ENCODE peak calls at places on chromosomes 13 and 19, in six cellular contexts. One of them, this sample, is unnamed.

GRCh38 chr19:39308531-39309304 is 11.9 kb downstream of the LRFN1 start:
- DNase-seq in HEK293T: no peak
- DNase-seq in AML-193: no peak
- DNase-seq in AG09309: no peak
- DNase-seq in NCI-H1436 treated with DMSO at 0.1 percent for 48 hours: no peak
- DNase-seq in CD4-positive, alpha-beta T cell: no peak
- DNase-seq in this sample: no peak

GRCh38 chr19:35013047-35013819 is 13.1 kb downstream of the GRAMD1A start:
- DNase-seq in NCI-H1436 treated with DMSO at 0.1 percent for 48 hours: no peak
- DNase-seq in AG09309: no peak
- DNase-seq in CD4-positive, alpha-beta T cell: peak
- DNase-seq in AML-193: no peak
- DNase-seq in HEK293T: peak
- DNase-seq in this sample: peak

GRCh38 chr19:310141-310651 is 19.0 kb upstream of the PLPP2 start:
- DNase-seq in AG09309: no peak
- DNase-seq in AML-193: no peak
- DNase-seq in NCI-H1436 treated with DMSO at 0.1 percent for 48 hours: no peak
- DNase-seq in HEK293T: no peak
- DNase-seq in CD4-positive, alpha-beta T cell: no peak
- DNase-seq in this sample: no peak

GRCh38 chr19:913080-913748 is at the start of gene R3HDM4:
- DNase-seq in NCI-H1436 treated with DMSO at 0.1 percent for 48 hours: no peak
- DNase-seq in AG09309: no peak
- DNase-seq in CD4-positive, alpha-beta T cell: peak
- DNase-seq in AML-193: peak
- DNase-seq in HEK293T: peak
- DNase-seq in this sample: peak

GRCh38 chr19:1054102-1055027 is 12.6 kb upstream of the ARHGAP45 start:
- DNase-seq in AML-193: no peak
- DNase-seq in HEK293T: no peak
- DNase-seq in NCI-H1436 treated with DMSO at 0.1 percent for 48 hours: no peak
- DNase-seq in AG09309: no peak
- DNase-seq in CD4-positive, alpha-beta T cell: no peak
- DNase-seq in this sample: no peak

GRCh38 chr19:7670150-7670784 is 1.4 kb downstream of the RETN start:
- DNase-seq in CD4-positive, alpha-beta T cell: no peak
- DNase-seq in AG09309: no peak
- DNase-seq in NCI-H1436 treated with DMSO at 0.1 percent for 48 hours: no peak
- DNase-seq in HEK293T: no peak
- DNase-seq in AML-193: no peak
- DNase-seq in this sample: no peak

GRCh38 chr19:4007836-4008539 is 452 bp downstream of the PIAS4 start:
- DNase-seq in CD4-positive, alpha-beta T cell: no peak
- DNase-seq in NCI-H1436 treated with DMSO at 0.1 percent for 48 hours: no peak
- DNase-seq in AG09309: no peak
- DNase-seq in AML-193: no peak
- DNase-seq in HEK293T: no peak
- DNase-seq in this sample: no peak

GRCh38 chr13:57345526-57345925 is 178.5 kb downstream of the PRR20E start:
- DNase-seq in AML-193: no peak
- DNase-seq in AG09309: no peak
- DNase-seq in CD4-positive, alpha-beta T cell: no peak
- DNase-seq in HEK293T: no peak
- DNase-seq in NCI-H1436 treated with DMSO at 0.1 percent for 48 hours: no peak
- DNase-seq in this sample: no peak

GRCh38 chr13:80477641-80478443 is 136.9 kb upstream of the SPRY2 start:
- DNase-seq in AG09309: no peak
- DNase-seq in AML-193: no peak
- DNase-seq in HEK293T: no peak
- DNase-seq in NCI-H1436 treated with DMSO at 0.1 percent for 48 hours: no peak
- DNase-seq in CD4-positive, alpha-beta T cell: no peak
- DNase-seq in this sample: no peak

GRCh38 chr19:1093811-1094553 is 1.2 kb downstream of the POLR2E start:
- DNase-seq in NCI-H1436 treated with DMSO at 0.1 percent for 48 hours: no peak
- DNase-seq in CD4-positive, alpha-beta T cell: no peak
- DNase-seq in AG09309: no peak
- DNase-seq in HEK293T: no peak
- DNase-seq in AML-193: peak
- DNase-seq in this sample: no peak

GRCh38 chr19:18975011-18975410 is 34.0 kb upstream of the HOMER3 start:
- DNase-seq in AG09309: no peak
- DNase-seq in AML-193: peak
- DNase-seq in HEK293T: no peak
- DNase-seq in NCI-H1436 treated with DMSO at 0.1 percent for 48 hours: no peak
- DNase-seq in CD4-positive, alpha-beta T cell: no peak
- DNase-seq in this sample: no peak

GRCh38 chr19:42366676-42367075 is 23.4 kb downstream of the CNFN start:
- DNase-seq in HEK293T: no peak
- DNase-seq in NCI-H1436 treated with DMSO at 0.1 percent for 48 hours: no peak
- DNase-seq in AG09309: no peak
- DNase-seq in AML-193: no peak
- DNase-seq in CD4-positive, alpha-beta T cell: no peak
- DNase-seq in this sample: no peak

This sample was measured in T-cell.